ENCODE peak calls at places on chromosomes 2 and 18, in four cellular contexts. T is psoas muscle; K is CD8-positive, alpha-beta T cell; N is pancreas. Q is an unnamed sample.

GRCh38 chr2:29130295-29130694 is 15.1 kb downstream of the CLIP4 start:
- DNase-seq in N (no peak), K (no peak), T (no peak), Q (no peak)

GRCh38 chr2:231364961-231365810 is 30.3 kb upstream of the B3GNT7 start:
- DNase-seq in T (no peak), N (no peak), K (no peak), Q (no peak)

GRCh38 chr2:102185347-102185746 is 1.5 kb upstream of the IL1RL2 start:
- DNase-seq in T (no peak), N (no peak), K (no peak), Q (no peak)

GRCh38 chr2:102065675-102066252 is 74.0 kb downstream of the IL1R2 start:
- DNase-seq in K (no peak), N (no peak), T (peak; percentile 73), Q (no peak)

GRCh38 chr18:79872423-79872822 is 74.7 kb downstream of the KCNG2 start:
- DNase-seq in N (no peak), K (no peak), T (no peak), Q (peak; percentile 30)

GRCh38 chr2:98483257-98483861 is 38.7 kb downstream of the INPP4A start:
- DNase-seq in K (no peak), T (no peak), N (no peak), Q (no peak)

GRCh38 chr2:240919161-240919781 is 13.1 kb downstream of the CROCC2 start:
- DNase-seq in T (peak; percentile 45), N (peak; percentile 10), K (no peak), Q (no peak)

GRCh38 chr2:110946892-110947291 is 173.8 kb upstream of the BCL2L11 start:
- DNase-seq in T (peak; percentile 68), N (no peak), K (no peak), Q (no peak)

GRCh38 chr2:169018390-169018789 is 12.7 kb downstream of the ABCB11 start:
- DNase-seq in N (no peak), T (no peak), K (no peak), Q (no peak)

GRCh38 chr2:157918319-157918718 is 42.2 kb upstream of the ACVR1 start:
- DNase-seq in T (no peak), K (no peak), N (no peak), Q (no peak)

GRCh38 chr18:7482342-7482741 is 84.8 kb upstream of the PTPRM start:
- DNase-seq in N (no peak), T (no peak), K (no peak), Q (no peak)

GRCh38 chr2:239814136-239814916 is 210.8 kb downstream of the NDUFA10 start:
- DNase-seq in N (no peak), K (no peak), T (no peak), Q (no peak)

GRCh38 chr2:133568598-133568997 is 335 bp upstream of the NCKAP5 start:
- DNase-seq in K (no peak), T (no peak), N (no peak), Q (no peak)

GRCh38 chr2:74618410-74619083 is 29.6 kb downstream of the M1AP start:
- DNase-seq in N (no peak), T (no peak), K (no peak), Q (no peak)

GRCh38 chr18:13537022-13537780 is 189.2 kb downstream of the FAM210A start:
- DNase-seq in K (no peak), T (no peak), N (peak; percentile 7), Q (no peak)

GRCh38 chr2:11829947-11830707 is 83.7 kb downstream of the LPIN1 start:
- DNase-seq in K (peak; percentile 53), N (peak; percentile 72), T (peak; percentile 75), Q (peak; percentile 82)

GRCh38 chr2:108923019-108923700 is 65.9 kb downstream of the EDAR start:
- DNase-seq in T (no peak), K (no peak), N (no peak), Q (no peak)

GRCh38 chr2:43174368-43175186 is 51.8 kb downstream of the ZFP36L2 start:
- DNase-seq in T (peak; percentile 64), N (no peak), K (peak; percentile 86), Q (no peak)

GRCh38 chr18:74869904-74870863 is 272.5 kb downstream of the ZNF407 start:
- DNase-seq in K (no peak), T (no peak), N (no peak), Q (no peak)

GRCh38 chr18:47754311-47755101 is 176.0 kb downstream of the SMAD2 start:
- DNase-seq in K (no peak), N (no peak), T (no peak), Q (no peak)

GRCh38 chr2:164782323-164782722 is 59.3 kb downstream of the COBLL1 start:
- DNase-seq in K (no peak), T (no peak), N (no peak), Q (no peak)

GRCh38 chr18:23878336-23878900 is 136.1 kb upstream of the TTC39C start:
- DNase-seq in N (no peak), T (no peak), K (no peak), Q (no peak)

GRCh38 chr2:88220733-88221132 is 50.6 kb downstream of the THNSL2 start:
- DNase-seq in N (no peak), K (no peak), T (no peak), Q (no peak)

GRCh38 chr2:10830641-10831386 is 18.2 kb upstream of the PDIA6 start:
- DNase-seq in T (no peak), K (no peak), N (no peak), Q (no peak)

GRCh38 chr2:159185401-159186130 is 100.9 kb downstream of the WDSUB1 start:
- DNase-seq in K (no peak), T (no peak), N (no peak), Q (no peak)

DNA sequence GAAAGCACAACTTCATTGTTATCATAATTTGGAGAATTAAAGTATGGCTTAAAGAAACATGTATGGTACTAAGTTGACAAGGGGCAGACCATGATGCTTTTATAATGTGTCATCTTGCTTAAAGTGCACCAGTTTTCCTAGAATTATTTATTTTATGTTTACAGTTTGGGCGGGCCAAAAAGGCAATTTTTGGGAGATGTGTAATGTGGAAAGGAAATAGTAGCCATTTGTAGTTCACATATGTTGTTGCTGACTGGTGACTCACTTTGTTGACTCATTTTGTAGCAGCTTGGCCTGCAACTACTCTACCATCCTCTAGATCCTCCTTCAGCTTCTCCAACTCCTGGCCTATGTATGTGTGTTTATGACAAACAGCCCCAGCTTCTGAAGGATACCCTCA is 7.7 kb downstream of the ZSCAN30 start:
- DNase-seq in T (no peak), N (no peak), K (no peak), Q (no peak)
- H3K27ac ChIP-seq in T (no peak overlapping the region), N (no peak overlapping the region), K (no peak overlapping the region), Q (no peak overlapping the region)

GRCh38 chr18:2746274-2746673 is 90.7 kb downstream of the SMCHD1 start:
- DNase-seq in K (no peak), T (no peak), N (no peak), Q (no peak)
- H3K36me3 ChIP-seq in K (peaks cover 65% of the 10 kb centered on the region), T (peaks cover 2% of the 10 kb centered on the region), N (peaks cover 43% of the 10 kb centered on the region), Q (peaks cover 31% of the 10 kb centered on the region)

GRCh38 chr2:217434183-217434620 is 568.6 kb downstream of the TNS1 start:
- DNase-seq in T (peak; percentile 92), K (no peak), N (peak; percentile 71), Q (peak; percentile 90)
- H3K27ac ChIP-seq in T (peak overlapping the region; percentile 78), K (no peak overlapping the region), N (no peak overlapping the region), Q (no peak overlapping the region)

DNA sequence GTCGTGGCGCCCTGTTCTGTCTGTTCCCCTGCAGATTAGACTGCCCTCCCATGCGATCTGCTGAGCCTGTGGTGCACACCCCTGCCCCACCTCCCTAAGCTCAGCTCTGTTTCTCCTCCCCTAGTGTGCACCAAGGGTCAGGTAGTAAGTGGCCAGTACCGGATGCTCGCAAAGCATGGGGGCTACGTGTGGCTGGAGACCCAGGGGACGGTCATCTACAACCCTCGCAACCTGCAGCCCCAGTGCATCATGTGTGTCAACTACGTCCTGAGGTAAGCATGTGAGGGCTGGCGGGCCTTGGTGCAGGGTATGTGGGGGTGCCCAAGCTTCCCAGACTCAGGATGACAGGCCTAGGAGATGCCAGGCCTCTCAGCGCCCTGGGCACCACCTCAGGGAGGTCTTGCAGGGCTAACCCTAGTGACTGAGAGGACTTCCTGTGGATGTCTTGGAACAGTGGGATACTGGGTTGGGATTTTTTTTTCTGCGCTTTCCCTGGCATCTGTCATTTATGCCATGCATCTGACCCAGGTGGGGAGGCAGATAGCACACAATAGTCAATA is 78.4 kb downstream of the EPAS1 start:
- DNase-seq in K (no peak), T (no peak), N (no peak), Q (peak; percentile 58)
- H3K36me3 ChIP-seq in K (no peaks in the 10 kb centered on the region), T (peaks cover 11% of the 10 kb centered on the region), N (peaks cover 91% of the 10 kb centered on the region), Q (peaks cover 64% of the 10 kb centered on the region)

DNA sequence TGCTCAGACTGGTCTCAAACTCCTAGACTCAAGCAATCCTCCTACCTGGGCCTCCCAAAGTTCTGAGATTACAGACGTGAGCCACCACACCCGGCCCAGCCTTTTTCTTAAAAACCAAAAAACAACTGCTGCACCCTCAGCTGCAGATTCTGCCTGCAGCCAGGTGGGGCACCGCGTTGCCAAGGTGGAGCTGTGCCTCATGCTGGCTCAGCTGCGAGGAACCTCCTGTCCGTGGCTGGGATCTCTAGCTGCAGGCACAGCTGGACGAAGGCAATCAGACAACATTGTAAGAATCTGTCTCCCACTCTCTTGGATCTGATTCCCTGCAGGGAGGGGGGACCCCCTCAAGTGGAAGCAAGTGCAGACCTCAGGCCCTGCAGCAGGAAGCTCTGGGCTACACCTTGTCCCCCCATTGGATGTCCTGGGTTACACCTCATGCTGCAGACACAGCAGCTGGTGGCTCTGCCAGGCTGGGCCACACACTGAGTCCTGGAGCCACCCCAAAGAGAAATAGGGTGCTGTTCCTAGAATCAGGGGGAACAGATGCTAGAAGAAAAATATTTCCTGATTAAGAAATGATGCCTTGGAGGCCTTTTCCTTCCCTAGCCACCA is 24.1 kb downstream of the CIDEA start:
- DNase-seq in K (no peak), N (no peak), T (no peak), Q (no peak)
- H3K27ac ChIP-seq in K (no peak overlapping the region), N (no peak overlapping the region), T (peak overlapping the region; percentile 81), Q (peak overlapping the region; percentile 95)

GRCh38 chr2:207480521-207481034 is 49.2 kb upstream of the CREB1 start:
- DNase-seq in N (no peak), K (no peak), T (no peak), Q (no peak)
- H3K36me3 ChIP-seq in N (no peaks in the 10 kb centered on the region), K (no peaks in the 10 kb centered on the region), T (no peaks in the 10 kb centered on the region), Q (no peaks in the 10 kb centered on the region)

Q was measured in ascending aorta.